ENCODE peak calls at places on chromosome 7, in seven cellular contexts. F, D, O, L, N, W and K are unnamed samples.

GRCh38 chr7:43108255-43109011 is 4.0 kb upstream of the HECW1 start:
- DNase-seq in L (no peak), O (peak), W (peak), N (no peak), D (peak), F (peak), K (peak)

GRCh38 chr7:4245135-4245865 is 436.8 kb upstream of the FOXK1 start:
- DNase-seq in F (no peak), L (no peak), W (no peak), O (no peak), D (no peak), N (peak), K (no peak)

GRCh38 chr7:100604078-100604975 is 2.2 kb downstream of the PCOLCE start:
- DNase-seq in D (peak), F (peak), N (peak), L (no peak), W (peak), O (peak), K (peak)

GRCh38 chr7:106717997-106718871 is 57.3 kb upstream of the CCDC71L start:
- DNase-seq in D (peak), O (peak), N (peak), W (no peak), F (peak), L (peak), K (peak)

GRCh38 chr7:128410092-128410665 is 397 bp upstream of the IMPDH1 start:
- DNase-seq in F (peak), W (peak), L (peak), O (peak), D (peak), N (peak), K (peak)

GRCh38 chr7:66967029-66967428 is 28.4 kb downstream of the SBDS start:
- DNase-seq in F (no peak), N (no peak), O (no peak), W (no peak), D (no peak), L (no peak), K (no peak)

GRCh38 chr7:151139791-151140190 is 27.7 kb downstream of the GBX1 start:
- DNase-seq in O (no peak), D (no peak), N (no peak), L (no peak), F (no peak), W (no peak), K (no peak)

GRCh38 chr7:126227643-126228042 is 1025.1 kb downstream of the GRM8 start:
- DNase-seq in O (no peak), D (no peak), W (no peak), N (no peak), F (no peak), L (no peak), K (no peak)

GRCh38 chr7:16804674-16805439 is at the start of gene AGR2:
- DNase-seq in W (no peak), L (no peak), N (peak), O (peak), D (no peak), F (no peak), K (no peak)

GRCh38 chr7:1646957-1647891 is 22.9 kb upstream of the ELFN1 start:
- DNase-seq in D (peak), O (no peak), N (no peak), F (no peak), L (peak), W (no peak), K (no peak)

GRCh38 chr7:159197066-159197975 is 52.7 kb upstream of the VIPR2 start:
- DNase-seq in N (no peak), D (no peak), O (peak), W (peak), F (peak), L (no peak), K (peak)

GRCh38 chr7:128869138-128869943 is 6.7 kb downstream of the ATP6V1F start:
- DNase-seq in D (peak), F (peak), W (peak), L (peak), N (peak), O (peak), K (peak)

GRCh38 chr7:48089415-48089975 is 430 bp downstream of the UPP1 start:
- DNase-seq in N (peak), F (no peak), L (no peak), D (peak), O (peak), W (no peak), K (no peak)

GRCh38 chr7:8582723-8583122 is 149.3 kb downstream of the NXPH1 start:
- DNase-seq in O (no peak), N (no peak), W (no peak), F (no peak), L (no peak), D (no peak), K (no peak)

GRCh38 chr7:80467069-80467468 is 44.8 kb downstream of the GNAT3 start:
- DNase-seq in W (no peak), F (no peak), D (peak), L (peak), O (no peak), N (no peak), K (no peak)

GRCh38 chr7:29987083-29987482 is 2.5 kb downstream of the SCRN1 start:
- DNase-seq in D (peak), N (peak), O (peak), W (no peak), F (no peak), L (no peak), K (no peak)

GRCh38 chr7:15411019-15411418 is 150.8 kb downstream of the AGMO start:
- DNase-seq in F (no peak), W (no peak), D (no peak), O (no peak), L (no peak), N (no peak), K (no peak)

GRCh38 chr7:103996017-103996551 is 6.6 kb upstream of the RELN start:
- DNase-seq in W (no peak), F (no peak), D (no peak), L (no peak), N (no peak), O (no peak), K (no peak)
- TF ChIP-seq EZH2 in W (no peak), F (no peak), D (no peak), L (no peak), N (no peak), O (no peak), K (no peak)

GRCh38 chr7:157022681-157023588 is 12.5 kb upstream of the MNX1 start:
- DNase-seq in L (no peak), F (no peak), O (peak), N (no peak), D (no peak), W (peak), K (no peak)
- TF ChIP-seq EZH2 in L (peak), F (no peak), O (no peak), N (no peak), D (peak), W (peak), K (no peak)

GRCh38 chr7:33774762-33775523 is 130.4 kb upstream of the BMPER start:
- DNase-seq in W (no peak), N (no peak), D (peak), F (no peak), L (peak), O (peak), K (no peak)

GRCh38 chr7:33779216-33779615 is 126.1 kb upstream of the BMPER start:
- DNase-seq in W (no peak), N (no peak), F (no peak), D (no peak), O (no peak), L (no peak), K (no peak)

GRCh38 chr7:33775790-33776189 is 129.5 kb upstream of the BMPER start:
- DNase-seq in N (no peak), F (no peak), W (no peak), L (no peak), O (no peak), D (no peak), K (no peak)

GRCh38 chr7:33778195-33778594 is 127.1 kb upstream of the BMPER start:
- DNase-seq in N (no peak), O (no peak), W (no peak), L (no peak), D (no peak), F (no peak), K (no peak)

DNA sequence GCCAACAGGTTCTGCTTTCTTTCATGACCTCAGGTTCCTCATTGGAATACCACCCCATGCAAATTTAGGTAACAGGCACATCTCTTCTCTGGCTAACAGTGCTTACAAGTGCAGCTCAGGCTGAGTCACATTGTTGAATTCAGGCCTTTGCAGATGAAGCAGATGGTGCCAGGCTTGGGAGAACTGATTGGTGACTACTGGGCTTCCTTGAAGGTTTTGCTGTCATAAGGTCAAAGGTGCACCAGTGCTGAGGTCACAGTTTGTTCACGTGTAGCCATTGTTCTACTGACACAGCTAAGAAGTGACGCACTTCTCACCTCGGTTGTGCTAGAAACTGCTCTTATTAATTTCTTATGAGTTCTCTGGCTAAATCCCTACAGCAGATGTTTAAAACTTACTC is 128.5 kb upstream of the BMPER start:
- DNase-seq in L (peak), O (no peak), F (no peak), W (no peak), D (peak), N (no peak), K (no peak)
- TF ChIP-seq EZH2 in L (no peak), O (no peak), F (no peak), W (no peak), D (no peak), N (no peak), K (no peak)

GRCh38 chr7:121334875-121335648 is 6.3 kb downstream of the WNT16 start:
- DNase-seq in W (no peak), N (no peak), L (peak), O (no peak), D (peak), F (no peak), K (no peak)
- TF ChIP-seq EZH2 in W (no peak), N (no peak), L (no peak), O (no peak), D (no peak), F (no peak), K (no peak)

GRCh38 chr7:97021443-97022261 is 3.0 kb downstream of the DLX5 start:
- DNase-seq in F (no peak), L (no peak), O (no peak), N (no peak), W (no peak), D (no peak), K (no peak)
- TF ChIP-seq EZH2 in F (no peak), L (peak), O (no peak), N (no peak), W (peak), D (no peak), K (no peak)

GRCh38 chr7:26066736-26067135 is 85.3 kb upstream of the NFE2L3 start:
- DNase-seq in W (no peak), D (no peak), L (no peak), F (no peak), O (no peak), N (no peak), K (no peak)
- TF ChIP-seq EZH2 in W (no peak), D (no peak), L (no peak), F (no peak), O (no peak), N (no peak), K (no peak)

GRCh38 chr7:108455833-108456677 is at the start of gene NRCAM:
- DNase-seq in L (peak), D (peak), N (peak), F (no peak), O (peak), W (peak), K (no peak)
- TF ChIP-seq EZH2 in L (peak), D (no peak), N (no peak), F (no peak), O (peak), W (no peak), K (no peak)

GRCh38 chr7:122300607-122301079 is 3.9 kb downstream of the FEZF1 start:
- DNase-seq in N (no peak), W (peak), L (peak), O (no peak), D (peak), F (no peak), K (no peak)
- TF ChIP-seq EZH2 in N (no peak), W (no peak), L (no peak), O (peak), D (no peak), F (no peak), K (no peak)

GRCh38 chr7:27179503-27180430 is 5.3 kb downstream of the HOXA11 start:
- DNase-seq in O (peak), W (peak), N (no peak), D (peak), L (no peak), F (no peak), K (no peak)

GRCh38 chr7:27182285-27182827 is 2.7 kb downstream of the HOXA11 start:
- DNase-seq in N (no peak), O (no peak), F (no peak), W (no peak), D (no peak), L (no peak), K (no peak)

GRCh38 chr7:27180431-27181175 is 4.4 kb downstream of the HOXA11 start:
- DNase-seq in L (no peak), F (no peak), W (no peak), D (no peak), O (no peak), N (no peak), K (no peak)

GRCh38 chr7:27181795-27182275 is 3.2 kb downstream of the HOXA11 start:
- DNase-seq in F (no peak), L (no peak), N (no peak), D (peak), W (no peak), O (no peak), K (no peak)

DNA sequence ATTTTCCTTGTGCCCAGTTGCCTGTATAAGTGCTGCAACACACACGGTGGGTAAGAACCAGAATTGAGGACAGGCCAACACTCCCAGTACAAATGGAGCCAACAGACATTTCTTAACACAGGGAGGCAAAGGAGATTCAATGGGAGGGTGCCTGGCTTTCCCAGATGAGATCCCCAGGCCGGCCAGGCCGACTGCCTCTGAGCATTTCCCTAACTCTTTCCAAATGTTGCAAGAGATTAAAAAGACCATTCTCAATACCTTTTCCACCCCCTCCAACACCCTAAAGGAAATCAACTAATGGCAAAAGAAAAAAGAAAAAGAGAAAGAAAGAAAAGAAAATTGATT is 3.9 kb downstream of the HOXA11 start:
- DNase-seq in W (no peak), F (no peak), N (no peak), D (peak), O (no peak), L (no peak), K (no peak)
- TF ChIP-seq EZH2 in W (no peak), F (no peak), N (no peak), D (no peak), O (no peak), L (no peak), K (no peak)

GRCh38 chr7:104328970-104329825 is 795 bp downstream of the LHFPL3 start:
- DNase-seq in D (peak), L (no peak), O (peak), N (no peak), W (peak), F (no peak), K (no peak)

GRCh38 chr7:104327963-104328307 is 468 bp upstream of the LHFPL3 start:
- DNase-seq in N (no peak), O (peak), W (peak), L (no peak), F (no peak), D (peak), K (no peak)

GRCh38 chr7:104327534-104327933 is 869 bp upstream of the LHFPL3 start:
- DNase-seq in D (no peak), W (no peak), N (no peak), L (no peak), O (no peak), F (no peak), K (no peak)

GRCh38 chr7:104328308-104328969 is at the start of gene LHFPL3:
- DNase-seq in L (no peak), N (no peak), F (no peak), W (peak), D (peak), O (peak), K (no peak)
- TF ChIP-seq EZH2 in L (no peak), N (no peak), F (no peak), W (peak), D (no peak), O (peak), K (no peak)